ENCODE peak calls at places on chromosome 16, in six cellular contexts. One of them, this sample, is unnamed.

GRCh38 chr16:3259097-3259496 is 2.7 kb upstream of the MEFV start:
- DNase-seq in T-helper 17 cell: no peak
- DNase-seq in NCI-H1694: no peak
- DNase-seq in kidney tubule cell: no peak
- DNase-seq in MCF 10A: peak
- DNase-seq in endothelial cell: no peak
- DNase-seq in this sample: no peak

GRCh38 chr16:70635356-70636016 is 10.9 kb upstream of the IL34 start:
- DNase-seq in T-helper 17 cell: no peak
- DNase-seq in NCI-H1694: no peak
- DNase-seq in kidney tubule cell: no peak
- DNase-seq in MCF 10A: no peak
- DNase-seq in endothelial cell: no peak
- DNase-seq in this sample: no peak

GRCh38 chr16:58332997-58333700 is 38.3 kb upstream of the PRSS54 start:
- DNase-seq in T-helper 17 cell: no peak
- DNase-seq in NCI-H1694: no peak
- DNase-seq in kidney tubule cell: no peak
- DNase-seq in MCF 10A: no peak
- DNase-seq in endothelial cell: no peak
- DNase-seq in this sample: no peak

GRCh38 chr16:19718624-19718965 is 524 bp downstream of the IQCK start:
- DNase-seq in T-helper 17 cell: no peak
- DNase-seq in NCI-H1694: no peak
- DNase-seq in kidney tubule cell: no peak
- DNase-seq in MCF 10A: no peak
- DNase-seq in endothelial cell: no peak
- DNase-seq in this sample: peak

GRCh38 chr16:53357208-53357586 is 77.1 kb upstream of the RBL2 start:
- DNase-seq in T-helper 17 cell: no peak
- DNase-seq in NCI-H1694: no peak
- DNase-seq in kidney tubule cell: no peak
- DNase-seq in MCF 10A: no peak
- DNase-seq in endothelial cell: no peak
- DNase-seq in this sample: no peak

GRCh38 chr16:71572497-71573116 is 4.3 kb downstream of the TAT start:
- DNase-seq in T-helper 17 cell: no peak
- DNase-seq in NCI-H1694: no peak
- DNase-seq in kidney tubule cell: peak
- DNase-seq in MCF 10A: no peak
- DNase-seq in endothelial cell: no peak
- DNase-seq in this sample: no peak

GRCh38 chr16:9092282-9092962 is 978 bp downstream of the HAPSTR1 start:
- DNase-seq in T-helper 17 cell: peak
- DNase-seq in NCI-H1694: no peak
- DNase-seq in kidney tubule cell: no peak
- DNase-seq in MCF 10A: no peak
- DNase-seq in endothelial cell: peak
- DNase-seq in this sample: peak

GRCh38 chr16:67661101-67661661 is 421 bp downstream of the PARD6A start:
- DNase-seq in T-helper 17 cell: no peak
- DNase-seq in NCI-H1694: no peak
- DNase-seq in kidney tubule cell: peak
- DNase-seq in MCF 10A: peak
- DNase-seq in endothelial cell: peak
- DNase-seq in this sample: no peak